ENCODE peak calls at places on chromosomes 12 and 14, in four cellular contexts. X, R, L and S are unnamed samples.

GRCh38 chr14:95471526-95472304 is 44.7 kb downstream of the SYNE3 start:
- DNase-seq in L (no peak), X (no peak), R (no peak), S (no peak)

GRCh38 chr12:98754095-98754494 is 109.0 kb downstream of the APAF1 start:
- DNase-seq in L (no peak), X (no peak), R (no peak), S (no peak)

GRCh38 chr14:100239200-100239839 is 376 bp downstream of the YY1 start:
- DNase-seq in L (peak; percentile 52), X (no peak), R (peak; percentile 64), S (no peak)

GRCh38 chr14:25537846-25538455 is 488.0 kb upstream of the STXBP6 start:
- DNase-seq in X (no peak), R (no peak), L (no peak), S (peak; percentile 37)

GRCh38 chr12:65208125-65208524 is 38.7 kb downstream of the LEMD3 start:
- DNase-seq in R (no peak), X (no peak), L (no peak), S (no peak)

GRCh38 chr12:12653922-12654321 is 42.1 kb downstream of the GPR19 start:
- DNase-seq in L (no peak), X (no peak), R (no peak), S (no peak)

GRCh38 chr12:30993766-30994165 is 67.2 kb downstream of the TSPAN11 start:
- DNase-seq in X (no peak), R (no peak), L (no peak), S (no peak)

GRCh38 chr12:112686373-112686772 is 105.2 kb upstream of the RPH3A start:
- DNase-seq in R (no peak), X (no peak), L (no peak), S (no peak)

GRCh38 chr12:117580718-117581062 is 219.3 kb upstream of the NOS1 start:
- DNase-seq in X (peak; percentile 31), L (no peak), R (no peak), S (peak; percentile 30)

GRCh38 chr14:99717682-99718013 is 33.5 kb downstream of the CYP46A1 start:
- DNase-seq in R (no peak), L (no peak), X (no peak), S (no peak)

GRCh38 chr12:27965411-27965810 is 7.1 kb downstream of the PTHLH start:
- DNase-seq in L (no peak), X (no peak), R (no peak), S (no peak)

GRCh38 chr12:24551368-24551767 is 397.5 kb downstream of the BCAT1 start:
- DNase-seq in X (no peak), L (no peak), R (no peak), S (no peak)

GRCh38 chr14:61042220-61042619 is 61.2 kb downstream of the SLC38A6 start:
- DNase-seq in X (no peak), L (no peak), R (no peak), S (no peak)

GRCh38 chr12:69620921-69621320 is 10.2 kb upstream of the LRRC10 start:
- DNase-seq in X (no peak), R (no peak), L (no peak), S (no peak)

GRCh38 chr12:66964629-66965028 is 285.8 kb upstream of the GRIP1 start:
- DNase-seq in R (no peak), L (no peak), X (no peak), S (no peak)

GRCh38 chr12:12008232-12008850 is 62.4 kb upstream of the BCL2L14 start:
- DNase-seq in L (no peak), R (no peak), X (no peak), S (peak; percentile 9)

GRCh38 chr12:107533218-107533617 is 152.4 kb upstream of the PWP1 start:
- DNase-seq in X (no peak), R (no peak), L (no peak), S (no peak)

GRCh38 chr12:68521321-68521839 is 89.3 kb upstream of the RAP1B start:
- DNase-seq in R (no peak), X (no peak), L (no peak), S (no peak)

GRCh38 chr12:51392556-51393237 is 1.5 kb upstream of the GALNT6 start:
- DNase-seq in R (no peak), L (no peak), X (no peak), S (no peak)

GRCh38 chr12:94289551-94290312 is 141.4 kb downstream of the PLXNC1 start:
- DNase-seq in L (no peak), X (peak; percentile 35), R (no peak), S (no peak)

GRCh38 chr12:105676694-105677093 is 346.2 kb downstream of the C12orf75 start:
- DNase-seq in X (peak; percentile 28), L (no peak), R (no peak), S (no peak)

GRCh38 chr12:1972856-1973317 is 31.4 kb downstream of the DCP1B start:
- DNase-seq in R (no peak), L (no peak), X (peak; percentile 73), S (no peak)

GRCh38 chr14:30638926-30639325 is 16.8 kb downstream of the SCFD1 start:
- DNase-seq in X (no peak), R (peak; percentile 54), L (no peak), S (no peak)

GRCh38 chr14:52960627-52961026 is 9.8 kb upstream of the FERMT2 start:
- DNase-seq in L (no peak), X (no peak), R (no peak), S (no peak)

GRCh38 chr14:53929871-53930685 is 26.5 kb downstream of the BMP4 start:
- DNase-seq in R (no peak), L (peak; percentile 33), X (no peak), S (no peak)

GRCh38 chr12:6950944-6951540 is at the start of gene PTPN6:
- DNase-seq in L (peak; percentile 72), X (no peak), R (peak; percentile 92), S (no peak)

GRCh38 chr14:54769955-54770863 is 132.4 kb downstream of the GCH1 start:
- DNase-seq in R (no peak), L (no peak), X (no peak), S (no peak)

DNA sequence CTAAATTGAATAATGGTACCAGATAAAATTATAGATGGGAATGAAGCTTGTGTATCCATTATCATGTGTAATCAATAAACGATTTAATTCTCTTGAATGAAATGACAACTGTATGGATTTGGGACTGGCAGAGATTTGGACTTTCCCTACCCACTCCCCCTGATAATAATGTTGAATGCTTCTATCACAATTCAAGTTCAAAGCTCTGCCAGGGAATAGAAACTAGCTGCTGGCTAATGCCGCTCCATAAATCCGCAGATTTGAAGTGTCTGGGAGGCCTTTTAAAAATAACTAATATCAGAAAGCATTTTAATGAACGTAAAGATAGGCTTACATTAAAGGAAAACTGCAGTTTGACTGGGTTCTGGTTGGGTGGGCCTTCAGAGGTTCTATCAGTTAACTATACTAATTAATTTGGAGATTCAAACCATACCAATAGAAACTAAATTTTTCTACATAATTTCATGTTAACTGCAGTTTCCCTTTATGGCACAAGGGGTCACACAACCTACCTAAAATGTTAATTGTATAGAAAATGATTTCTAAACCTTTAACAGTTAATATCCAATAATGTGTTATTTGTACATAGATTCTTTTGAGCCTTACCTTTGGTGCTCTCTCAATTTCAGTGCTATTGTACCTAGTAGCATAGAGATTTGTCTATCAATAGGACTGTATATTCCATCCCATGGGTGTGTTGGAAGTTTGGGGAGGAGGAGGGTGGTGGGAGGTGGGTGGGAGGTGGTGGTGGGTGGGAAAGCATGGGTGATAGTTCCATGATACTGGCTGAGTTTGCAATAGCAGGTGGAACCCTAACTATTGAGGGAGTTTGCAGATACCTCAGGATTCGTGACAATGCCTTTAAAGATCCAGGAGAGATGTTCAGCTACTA is 4.9 kb downstream of the HNRNPA1 start:
- DNase-seq in L (no peak), X (no peak), R (no peak), S (no peak)
- TF ChIP-seq CTCF in L (peak; percentile 40), X (peak; percentile 11), R (peak; percentile 15), S (peak; percentile 58)

GRCh38 chr12:120849765-120850164 is 54.4 kb downstream of the SPPL3 start:
- DNase-seq in R (no peak), L (no peak), X (no peak), S (no peak)
- TF ChIP-seq CTCF in R (no peak), L (no peak), X (peak; percentile 8), S (no peak)

DNA sequence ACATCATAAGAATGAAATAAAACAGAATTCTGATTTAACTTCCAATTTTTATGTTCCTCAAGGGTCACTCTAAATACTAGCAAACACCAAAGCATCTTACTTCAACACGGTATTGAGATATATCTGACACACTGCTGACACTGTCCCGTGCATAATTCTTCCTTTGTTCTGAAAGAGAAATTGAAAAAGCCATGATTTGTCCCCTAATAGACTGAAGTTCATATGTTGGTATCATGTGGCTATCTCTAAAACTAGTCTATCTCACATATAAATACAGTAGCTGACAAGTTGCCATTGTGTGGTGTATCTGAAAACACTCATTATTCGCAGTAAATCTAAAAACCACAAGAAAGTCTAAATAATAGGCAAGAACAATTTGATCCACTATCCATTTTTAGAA is 118.4 kb downstream of the EPS8 start:
- DNase-seq in L (no peak), R (no peak), X (no peak), S (no peak)
- TF ChIP-seq CTCF in L (no peak), R (no peak), X (no peak), S (no peak)

GRCh38 chr12:41188058-41188840 is at the start of gene PDZRN4:
- DNase-seq in X (peak; percentile 42), R (peak; percentile 46), L (no peak), S (peak; percentile 38)
- TF ChIP-seq CTCF in X (no peak), R (no peak), L (no peak), S (no peak)

DNA sequence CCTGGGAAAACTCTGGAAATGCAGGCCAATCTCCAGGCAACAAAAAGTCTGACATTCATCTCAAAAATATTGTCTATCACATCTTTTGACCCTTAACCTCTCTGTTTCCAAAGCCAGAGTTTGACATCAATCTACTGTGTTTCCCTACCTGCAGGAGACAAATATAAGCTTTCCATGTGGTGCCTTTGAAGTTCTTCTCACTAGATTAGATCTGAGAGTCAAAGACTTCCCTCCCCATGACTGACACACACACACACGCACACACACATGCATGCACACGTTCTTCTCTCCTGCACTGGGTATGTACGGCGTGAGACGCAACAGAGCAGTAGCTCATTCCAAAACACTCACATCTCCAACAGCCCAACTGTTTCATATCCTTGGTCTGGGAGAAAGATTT is 8.1 kb upstream of the ITPR2 start:
- DNase-seq in L (no peak), R (no peak), X (no peak), S (no peak)
- TF ChIP-seq CTCF in L (no peak), R (no peak), X (no peak), S (no peak)

GRCh38 chr14:63632932-63633514 is 8.6 kb downstream of the WDR89 start:
- DNase-seq in X (no peak), R (no peak), L (no peak), S (no peak)
- TF ChIP-seq CTCF in X (peak; percentile 18), R (peak; percentile 54), L (peak; percentile 88), S (peak; percentile 69)

GRCh38 chr12:57638096-57638495 is 5.1 kb upstream of the B4GALNT1 start:
- DNase-seq in R (no peak), X (no peak), L (no peak), S (no peak)

GRCh38 chr12:57641699-57642442 is 8.9 kb upstream of the B4GALNT1 start:
- DNase-seq in R (no peak), L (no peak), X (no peak), S (no peak)

GRCh38 chr12:57632898-57633825 is at the start of gene B4GALNT1:
- DNase-seq in R (peak; percentile 71), X (no peak), L (peak; percentile 70), S (peak; percentile 81)

GRCh38 chr12:57640156-57641042 is 7.4 kb upstream of the B4GALNT1 start:
- DNase-seq in R (no peak), L (no peak), X (no peak), S (no peak)

GRCh38 chr12:57637364-57637763 is 4.4 kb upstream of the B4GALNT1 start:
- DNase-seq in R (no peak), L (no peak), X (no peak), S (no peak)
- TF ChIP-seq CTCF in R (no peak), L (no peak), X (no peak), S (peak; percentile 17)